ENCODE peak calls at places on chromosomes 1 and 21, in seven cellular contexts. One of them, this sample, is unnamed.

GRCh38 chr1:110440877-110441276 is 10.1 kb upstream of the PROK1 start:
- DNase-seq in nephron progenitor cell: no peak
- DNase-seq in IMR-90: peak
- DNase-seq in fibroblast of mammary gland: peak
- DNase-seq in astrocyte of the spinal cord: no peak
- DNase-seq in neural crest cell: no peak
- DNase-seq in body of pancreas: peak
- DNase-seq in this sample: no peak

GRCh38 chr1:15820478-15820877 is 13.0 kb upstream of the UQCRHL start:
- DNase-seq in nephron progenitor cell: no peak
- DNase-seq in IMR-90: peak
- DNase-seq in fibroblast of mammary gland: no peak
- DNase-seq in astrocyte of the spinal cord: no peak
- DNase-seq in neural crest cell: no peak
- DNase-seq in body of pancreas: no peak
- DNase-seq in this sample: no peak

GRCh38 chr1:47624531-47624930 is 186.7 kb downstream of the FOXD2 start:
- DNase-seq in nephron progenitor cell: peak
- DNase-seq in IMR-90: no peak
- DNase-seq in fibroblast of mammary gland: no peak
- DNase-seq in astrocyte of the spinal cord: no peak
- DNase-seq in neural crest cell: no peak
- DNase-seq in body of pancreas: peak
- DNase-seq in this sample: no peak

GRCh38 chr1:234396871-234397270 is 23.6 kb downstream of the COA6 start:
- DNase-seq in nephron progenitor cell: no peak
- DNase-seq in IMR-90: no peak
- DNase-seq in fibroblast of mammary gland: no peak
- DNase-seq in astrocyte of the spinal cord: no peak
- DNase-seq in neural crest cell: no peak
- DNase-seq in body of pancreas: no peak
- DNase-seq in this sample: no peak

GRCh38 chr21:44836666-44837471 is 19.0 kb upstream of the SUMO3 start:
- DNase-seq in nephron progenitor cell: no peak
- DNase-seq in IMR-90: no peak
- DNase-seq in fibroblast of mammary gland: peak
- DNase-seq in astrocyte of the spinal cord: no peak
- DNase-seq in neural crest cell: no peak
- DNase-seq in body of pancreas: no peak
- DNase-seq in this sample: peak

GRCh38 chr1:235075955-235076308 is 52.7 kb downstream of the TOMM20 start:
- DNase-seq in nephron progenitor cell: no peak
- DNase-seq in IMR-90: no peak
- DNase-seq in fibroblast of mammary gland: no peak
- DNase-seq in astrocyte of the spinal cord: no peak
- DNase-seq in neural crest cell: no peak
- DNase-seq in body of pancreas: no peak
- DNase-seq in this sample: no peak

GRCh38 chr1:225603538-225604354 is 49.2 kb downstream of the ENAH start:
- DNase-seq in nephron progenitor cell: no peak
- DNase-seq in IMR-90: peak
- DNase-seq in fibroblast of mammary gland: peak
- DNase-seq in astrocyte of the spinal cord: peak
- DNase-seq in neural crest cell: no peak
- DNase-seq in body of pancreas: no peak
- DNase-seq in this sample: no peak

GRCh38 chr1:188343914-188344313 is 1515.2 kb downstream of the PLA2G4A start:
- DNase-seq in nephron progenitor cell: no peak
- DNase-seq in IMR-90: no peak
- DNase-seq in fibroblast of mammary gland: no peak
- DNase-seq in astrocyte of the spinal cord: no peak
- DNase-seq in neural crest cell: no peak
- DNase-seq in body of pancreas: no peak
- DNase-seq in this sample: no peak

GRCh38 chr21:15423676-15424445 is 305.9 kb upstream of the USP25 start:
- DNase-seq in nephron progenitor cell: no peak
- DNase-seq in IMR-90: no peak
- DNase-seq in fibroblast of mammary gland: no peak
- DNase-seq in astrocyte of the spinal cord: no peak
- DNase-seq in neural crest cell: no peak
- DNase-seq in body of pancreas: no peak
- DNase-seq in this sample: no peak

GRCh38 chr1:99544328-99544727 is 101.6 kb upstream of the PALMD start:
- DNase-seq in nephron progenitor cell: no peak
- DNase-seq in IMR-90: peak
- DNase-seq in fibroblast of mammary gland: peak
- DNase-seq in astrocyte of the spinal cord: peak
- DNase-seq in neural crest cell: no peak
- DNase-seq in body of pancreas: no peak
- DNase-seq in this sample: no peak

GRCh38 chr1:3649342-3650247 is at the start of gene WRAP73:
- DNase-seq in nephron progenitor cell: peak
- DNase-seq in IMR-90: peak
- DNase-seq in fibroblast of mammary gland: peak
- DNase-seq in astrocyte of the spinal cord: peak
- DNase-seq in neural crest cell: peak
- DNase-seq in body of pancreas: peak
- DNase-seq in this sample: peak

GRCh38 chr1:41144285-41144684 is 97.8 kb downstream of the SCMH1 start:
- DNase-seq in nephron progenitor cell: no peak
- DNase-seq in IMR-90: no peak
- DNase-seq in fibroblast of mammary gland: no peak
- DNase-seq in astrocyte of the spinal cord: no peak
- DNase-seq in neural crest cell: no peak
- DNase-seq in body of pancreas: no peak
- DNase-seq in this sample: no peak

GRCh38 chr21:33668180-33668579 is 25.9 kb downstream of the ITSN1 start:
- DNase-seq in nephron progenitor cell: no peak
- DNase-seq in IMR-90: peak
- DNase-seq in fibroblast of mammary gland: peak
- DNase-seq in astrocyte of the spinal cord: no peak
- DNase-seq in neural crest cell: no peak
- DNase-seq in body of pancreas: no peak
- DNase-seq in this sample: no peak

GRCh38 chr21:30256100-30256499 is 26.6 kb downstream of the KRTAP24-1 start:
- DNase-seq in nephron progenitor cell: no peak
- DNase-seq in IMR-90: no peak
- DNase-seq in fibroblast of mammary gland: no peak
- DNase-seq in astrocyte of the spinal cord: no peak
- DNase-seq in neural crest cell: no peak
- DNase-seq in body of pancreas: no peak
- DNase-seq in this sample: no peak

GRCh38 chr1:40075251-40075650 is 21.8 kb downstream of the PPT1 start:
- DNase-seq in nephron progenitor cell: no peak
- DNase-seq in IMR-90: no peak
- DNase-seq in fibroblast of mammary gland: no peak
- DNase-seq in astrocyte of the spinal cord: no peak
- DNase-seq in neural crest cell: no peak
- DNase-seq in body of pancreas: no peak
- DNase-seq in this sample: no peak

GRCh38 chr1:90710579-90711536 is 6.2 kb downstream of the BARHL2 start:
- DNase-seq in nephron progenitor cell: peak
- DNase-seq in IMR-90: no peak
- DNase-seq in fibroblast of mammary gland: no peak
- DNase-seq in astrocyte of the spinal cord: no peak
- DNase-seq in neural crest cell: no peak
- DNase-seq in body of pancreas: no peak
- DNase-seq in this sample: peak

GRCh38 chr1:68029444-68029843 is 21.0 kb downstream of the DIRAS3 start:
- DNase-seq in nephron progenitor cell: no peak
- DNase-seq in IMR-90: no peak
- DNase-seq in fibroblast of mammary gland: no peak
- DNase-seq in astrocyte of the spinal cord: no peak
- DNase-seq in neural crest cell: no peak
- DNase-seq in body of pancreas: no peak
- DNase-seq in this sample: no peak

DNA sequence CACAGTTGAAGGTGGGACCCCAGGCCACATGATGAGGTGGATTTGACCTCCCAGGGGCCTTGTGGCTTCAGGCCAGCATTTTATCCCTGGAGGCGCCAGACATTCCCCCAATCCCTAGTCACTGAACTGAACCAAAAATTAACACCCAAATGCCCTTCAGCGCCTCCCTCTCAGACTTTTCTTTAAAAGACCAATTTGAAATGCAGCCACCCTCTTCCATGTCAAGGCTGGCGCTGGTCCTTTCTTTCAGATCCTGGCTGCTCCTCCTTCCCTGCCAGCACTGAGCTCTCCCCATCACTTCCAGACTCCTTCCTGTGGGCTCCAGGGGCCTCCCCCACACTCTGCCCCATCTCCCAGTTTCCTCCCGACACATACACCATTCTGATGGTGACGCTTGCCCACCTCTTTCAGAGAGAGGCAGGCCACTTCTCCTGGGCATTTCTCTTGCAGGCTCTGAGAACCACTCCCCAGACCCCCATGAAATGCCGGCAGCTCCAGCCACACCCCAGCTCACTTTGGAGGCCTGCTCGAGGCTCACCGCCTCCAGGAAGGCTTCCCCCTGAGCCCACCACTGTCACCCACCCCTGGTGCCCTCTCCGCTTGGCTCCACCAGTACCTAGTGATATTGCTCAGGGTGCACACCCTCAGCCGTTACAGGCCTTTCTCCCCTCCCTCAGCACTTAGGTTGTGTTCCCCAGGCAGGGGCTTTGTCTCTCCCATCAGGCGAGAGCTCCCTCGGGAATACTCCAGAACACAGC is 27.0 kb downstream of the NAV1 start:
- DNase-seq in nephron progenitor cell: no peak
- DNase-seq in IMR-90: no peak
- DNase-seq in fibroblast of mammary gland: no peak
- DNase-seq in astrocyte of the spinal cord: no peak
- DNase-seq in neural crest cell: no peak
- DNase-seq in body of pancreas: no peak
- DNase-seq in this sample: no peak
- TF ChIP-seq CTCF in nephron progenitor cell: no peak
- TF ChIP-seq CTCF in IMR-90: no peak
- TF ChIP-seq CTCF in fibroblast of mammary gland: no peak
- TF ChIP-seq CTCF in astrocyte of the spinal cord: no peak
- TF ChIP-seq CTCF in neural crest cell: no peak
- TF ChIP-seq CTCF in body of pancreas: no peak
- TF ChIP-seq CTCF in this sample: no peak

GRCh38 chr21:41876928-41877652 is 2.1 kb downstream of the PRDM15 start:
- DNase-seq in nephron progenitor cell: no peak
- DNase-seq in IMR-90: no peak
- DNase-seq in fibroblast of mammary gland: no peak
- DNase-seq in astrocyte of the spinal cord: no peak
- DNase-seq in neural crest cell: no peak
- DNase-seq in body of pancreas: no peak
- DNase-seq in this sample: no peak
- TF ChIP-seq CTCF in nephron progenitor cell: no peak
- TF ChIP-seq CTCF in IMR-90: no peak
- TF ChIP-seq CTCF in fibroblast of mammary gland: no peak
- TF ChIP-seq CTCF in astrocyte of the spinal cord: no peak
- TF ChIP-seq CTCF in neural crest cell: no peak
- TF ChIP-seq CTCF in body of pancreas: no peak
- TF ChIP-seq CTCF in this sample: no peak

GRCh38 chr1:64581786-64582185 is 111.9 kb downstream of the CACHD1 start:
- DNase-seq in nephron progenitor cell: no peak
- DNase-seq in IMR-90: no peak
- DNase-seq in fibroblast of mammary gland: no peak
- DNase-seq in astrocyte of the spinal cord: no peak
- DNase-seq in neural crest cell: no peak
- DNase-seq in body of pancreas: no peak
- DNase-seq in this sample: no peak
- TF ChIP-seq CTCF in nephron progenitor cell: no peak
- TF ChIP-seq CTCF in IMR-90: no peak
- TF ChIP-seq CTCF in fibroblast of mammary gland: no peak
- TF ChIP-seq CTCF in astrocyte of the spinal cord: no peak
- TF ChIP-seq CTCF in neural crest cell: no peak
- TF ChIP-seq CTCF in body of pancreas: no peak
- TF ChIP-seq CTCF in this sample: no peak

GRCh38 chr1:24779689-24780464 is 34.6 kb downstream of the CLIC4 start:
- DNase-seq in nephron progenitor cell: no peak
- DNase-seq in IMR-90: no peak
- DNase-seq in fibroblast of mammary gland: no peak
- DNase-seq in astrocyte of the spinal cord: no peak
- DNase-seq in neural crest cell: no peak
- DNase-seq in body of pancreas: no peak
- DNase-seq in this sample: no peak
- TF ChIP-seq CTCF in nephron progenitor cell: no peak
- TF ChIP-seq CTCF in IMR-90: no peak
- TF ChIP-seq CTCF in fibroblast of mammary gland: peak
- TF ChIP-seq CTCF in astrocyte of the spinal cord: peak
- TF ChIP-seq CTCF in neural crest cell: no peak
- TF ChIP-seq CTCF in body of pancreas: no peak
- TF ChIP-seq CTCF in this sample: no peak

This sample was measured in glutamatergic neuron.